ENCODE peak calls at places on chromosomes 13 and 19, in six cellular contexts. I is A549, C is K562, S is H1, Y is HepG2, M is GM12878. W is an unnamed sample.

GRCh38 chr13:62360609-62361008 is 945.0 kb upstream of the PCDH20 start:
- DNase-seq in M (no peak), C (no peak), I (no peak), S (no peak), Y (no peak), W (peak; percentile 9)

GRCh38 chr13:44498969-44499368 is 77.2 kb downstream of the TSC22D1 start:
- DNase-seq in C (no peak), S (no peak), I (no peak), M (no peak), Y (no peak), W (no peak)

GRCh38 chr19:53631949-53632407 is at the start of gene DPRX:
- DNase-seq in Y (no peak), C (no peak), M (no peak), S (no peak), I (no peak), W (no peak)

GRCh38 chr13:26499209-26499601 is 58.3 kb upstream of the WASF3 start:
- DNase-seq in M (no peak), Y (no peak), C (no peak), S (no peak), I (no peak), W (no peak)

GRCh38 chr19:29467824-29468401 is 57.9 kb upstream of the VSTM2B start:
- DNase-seq in I (peak; percentile 77), M (no peak), S (no peak), Y (peak; percentile 50), C (peak; percentile 54), W (peak; percentile 37)

GRCh38 chr13:42580644-42581043 is 6.7 kb downstream of the TNFSF11 start:
- DNase-seq in Y (no peak), C (no peak), M (no peak), I (no peak), S (no peak), W (no peak)

GRCh38 chr19:33472696-33473624 is 48.6 kb downstream of the PEPD start:
- DNase-seq in Y (no peak), I (peak; percentile 66), C (no peak), M (no peak), S (no peak), W (no peak)

GRCh38 chr13:50692396-50692915 is 151.0 kb downstream of the DLEU7 start:
- DNase-seq in C (no peak), M (no peak), I (no peak), S (no peak), Y (no peak), W (no peak)

GRCh38 chr19:45103200-45103624 is 10.2 kb downstream of the PPP1R37 start:
- DNase-seq in S (no peak), M (no peak), C (no peak), Y (no peak), I (no peak), W (no peak)

GRCh38 chr13:44355643-44356042 is 18.0 kb upstream of the SERP2 start:
- DNase-seq in S (no peak), Y (no peak), I (no peak), C (no peak), M (no peak), W (no peak)

GRCh38 chr13:45333973-45334922 is 6.7 kb downstream of the TPT1 start:
- DNase-seq in Y (no peak), I (no peak), C (no peak), S (no peak), M (no peak), W (no peak)

GRCh38 chr19:38666662-38667448 is 19.4 kb downstream of the ACTN4 start:
- DNase-seq in S (no peak), C (no peak), I (peak; percentile 87), M (no peak), Y (no peak), W (no peak)

GRCh38 chr19:33418461-33418860 is 45.0 kb downstream of the CEBPG start:
- DNase-seq in S (no peak), C (no peak), I (no peak), M (no peak), Y (no peak), W (no peak)

GRCh38 chr13:48533986-48534600 is 1.2 kb upstream of the RCBTB2 start:
- DNase-seq in Y (no peak), I (no peak), M (no peak), S (no peak), C (peak; percentile 36), W (no peak)

GRCh38 chr19:48991011-48991609 is 2.0 kb downstream of the GYS1 start:
- DNase-seq in C (no peak), M (no peak), S (no peak), I (no peak), Y (no peak), W (no peak)
- TF ChIP-seq RFX5 in C (no peak), M (no peak), S (no peak), I (no peak), Y (no peak), W (no peak)

GRCh38 chr19:10567696-10568443 is 909 bp downstream of the CDKN2D start:
- DNase-seq in Y (no peak), S (no peak), C (no peak), I (no peak), M (no peak), W (no peak)
- TF ChIP-seq CHD2 in Y (no peak), S (no peak), C (no peak), I (no peak), M (no peak), W (no peak)

GRCh38 chr19:4062576-4063368 is 3.9 kb downstream of the ZBTB7A start:
- DNase-seq in C (no peak), S (no peak), Y (no peak), M (no peak), I (no peak), W (no peak)
- TF ChIP-seq RFX5 in C (no peak), S (no peak), Y (no peak), M (no peak), I (no peak), W (no peak)

DNA sequence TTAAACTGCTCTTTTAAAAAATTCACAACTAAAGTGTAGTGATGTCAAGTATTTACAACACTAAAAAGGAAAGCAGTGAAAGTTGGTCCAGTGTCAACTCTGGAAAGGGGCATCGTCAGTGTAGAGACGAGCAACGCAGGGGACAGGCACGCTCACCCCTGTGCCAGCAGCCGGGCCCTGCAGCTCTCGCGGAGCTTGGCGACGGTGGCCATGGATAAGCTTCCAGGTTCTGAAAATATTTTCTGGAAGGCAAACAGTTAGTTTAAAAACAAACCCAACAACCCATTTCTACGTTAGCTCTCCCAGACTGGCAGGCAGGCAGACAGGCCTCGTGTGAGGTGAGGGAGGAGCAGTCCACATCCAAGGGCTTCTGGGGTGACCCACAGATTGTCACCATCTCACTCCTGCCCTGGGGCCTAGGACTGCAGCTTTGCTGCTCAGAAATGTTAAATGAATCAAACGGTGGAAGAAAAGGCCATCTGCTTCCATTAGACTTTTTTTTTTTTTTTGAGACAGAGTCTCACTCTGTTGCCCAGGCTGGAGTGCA is 27.4 kb downstream of the LAMP1 start:
- DNase-seq in Y (no peak), S (no peak), I (no peak), C (no peak), M (no peak), W (no peak)
- TF ChIP-seq CHD2 in Y (no peak), S (no peak), I (no peak), C (no peak), M (no peak), W (no peak)

DNA sequence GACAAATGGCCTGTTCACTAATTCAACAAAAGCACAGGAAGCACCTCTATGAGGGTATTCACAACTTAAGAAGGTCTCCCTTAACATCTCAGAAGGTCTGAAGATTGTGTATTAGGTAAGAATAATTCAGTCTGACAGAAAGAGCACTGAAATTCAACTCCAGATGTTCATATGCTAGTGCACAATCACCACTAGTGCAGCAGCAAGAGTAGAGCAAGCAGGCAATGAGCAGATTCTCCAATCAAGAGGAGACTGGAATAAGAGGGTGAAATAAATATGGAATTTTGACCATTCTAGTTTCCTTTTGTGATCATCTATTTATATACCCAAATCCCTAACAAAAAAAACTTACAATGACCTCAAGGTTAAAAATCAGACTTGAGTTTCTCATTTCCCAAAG is 52.0 kb downstream of the MPHOSPH8 start:
- DNase-seq in Y (no peak), M (no peak), I (no peak), C (no peak), S (no peak), W (no peak)
- TF ChIP-seq RFX5 in Y (no peak), M (no peak), I (no peak), C (no peak), S (no peak), W (no peak)

W was measured in SK-N-SH.